ENCODE peak calls at places on chromosomes 16 and 17, in four cellular contexts. B is HepG2, L is WTC11, X is K562. K is an unnamed sample.

GRCh38 chr16:86198201-86199118 is 299.5 kb downstream of the IRF8 start:
- DNase-seq in B (no peak), X (no peak), L (no peak), K (no peak)

GRCh38 chr16:64829678-64830077 is 292.2 kb downstream of the CDH11 start:
- DNase-seq in X (no peak), L (no peak), B (no peak), K (no peak)

GRCh38 chr17:75404223-75404738 is 1.2 kb downstream of the GRB2 start:
- DNase-seq in B (peak), X (peak), L (peak), K (peak)

GRCh38 chr17:49664706-49665211 is 13.1 kb downstream of the SPOP start:
- DNase-seq in L (no peak), B (no peak), X (no peak), K (no peak)

GRCh38 chr16:58098207-58099096 is 30.7 kb downstream of the CFAP20 start:
- DNase-seq in L (no peak), X (no peak), B (no peak), K (no peak)

GRCh38 chr17:12739500-12739899 is 49.8 kb upstream of the ARHGAP44 start:
- DNase-seq in L (no peak), B (no peak), X (no peak), K (no peak)

GRCh38 chr17:34584805-34585416 is 5.5 kb downstream of the TMEM132E start:
- DNase-seq in X (peak), L (no peak), B (no peak), K (no peak)

GRCh38 chr17:69084911-69085310 is 24.2 kb upstream of the ABCA9 start:
- DNase-seq in L (peak), B (peak), X (peak), K (peak)

GRCh38 chr17:41773190-41773588 is 13.3 kb downstream of the JUP start:
- DNase-seq in B (peak), L (peak), X (peak), K (peak)

GRCh38 chr17:38320482-38320881 is 23.3 kb downstream of the GPR179 start:
- DNase-seq in B (no peak), L (no peak), X (no peak), K (no peak)

GRCh38 chr17:78419970-78420820 is 41.7 kb downstream of the PGS1 start:
- DNase-seq in X (no peak), L (no peak), B (no peak), K (no peak)

GRCh38 chr17:2090804-2091534 is 36.1 kb downstream of the HIC1 start:
- DNase-seq in X (peak), B (no peak), L (peak), K (peak)

GRCh38 chr17:15291674-15292361 is 26.7 kb upstream of the PMP22 start:
- DNase-seq in B (no peak), L (no peak), X (no peak), K (no peak)

GRCh38 chr16:69145658-69146057 is 13.2 kb downstream of the UTP4 start:
- DNase-seq in B (no peak), L (no peak), X (no peak), K (no peak)

GRCh38 chr16:78216166-78216745 is 116.8 kb downstream of the WWOX start:
- DNase-seq in X (no peak), L (no peak), B (no peak), K (no peak)

GRCh38 chr17:17227608-17228520 is 9.1 kb downstream of the FLCN start:
- DNase-seq in L (no peak), X (no peak), B (no peak), K (no peak)

DNA sequence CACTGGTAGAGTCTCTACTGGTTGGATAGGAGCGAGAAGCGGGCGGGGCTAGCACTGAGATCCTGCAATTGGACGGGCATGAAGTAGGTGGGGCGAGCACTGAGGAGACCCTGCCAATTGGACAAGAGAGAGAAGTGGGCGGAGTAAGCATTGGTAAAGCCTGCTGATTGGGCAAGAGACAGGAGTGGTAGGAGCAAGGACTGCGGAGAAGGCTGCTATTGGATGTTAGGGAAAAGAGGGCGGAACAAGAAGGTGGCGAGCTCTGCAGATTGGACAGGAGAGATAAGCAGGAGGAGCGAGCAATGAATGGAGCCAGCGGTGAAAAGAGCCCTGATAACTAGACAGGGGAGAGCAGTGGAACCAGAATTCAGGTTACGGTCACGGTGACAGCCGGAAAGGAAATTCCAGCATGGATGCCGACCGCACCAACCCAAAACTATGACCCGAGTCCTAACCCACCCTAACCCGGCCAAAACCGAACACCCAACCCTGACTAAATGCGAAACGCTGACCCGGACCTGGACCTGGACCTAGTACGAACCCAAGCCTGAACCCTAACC is 4.8 kb downstream of the SCGB1C2 start:
- DNase-seq in X (no peak), L (no peak), B (peak), K (peak)
- TF ChIP-seq ELF4 in X (no peak), L (no peak), B (no peak), K (no peak)

GRCh38 chr16:11794991-11795886 is 1.8 kb downstream of the ZC3H7A start:
- DNase-seq in L (no peak), B (no peak), X (no peak), K (no peak)
- TF ChIP-seq ELF4 in L (no peak), B (no peak), X (no peak), K (no peak)

GRCh38 chr17:70599198-70599597 is 429.9 kb downstream of the KCNJ2 start:
- DNase-seq in L (no peak), X (no peak), B (no peak), K (no peak)

GRCh38 chr17:70603226-70603625 is 433.9 kb downstream of the KCNJ2 start:
- DNase-seq in B (no peak), L (no peak), X (no peak), K (no peak)

GRCh38 chr17:70597774-70598173 is 428.4 kb downstream of the KCNJ2 start:
- DNase-seq in L (no peak), B (no peak), X (no peak), K (no peak)
- TF ChIP-seq ELF4 in L (no peak), B (no peak), X (no peak), K (no peak)

GRCh38 chr17:82257473-82257872 is 16.0 kb downstream of the CSNK1D start:
- DNase-seq in B (no peak), L (peak), X (peak), K (peak)

GRCh38 chr17:82252511-82253178 is 20.9 kb downstream of the CSNK1D start:
- DNase-seq in X (no peak), L (no peak), B (no peak), K (no peak)

GRCh38 chr17:82253179-82253544 is 20.3 kb downstream of the CSNK1D start:
- DNase-seq in X (no peak), L (no peak), B (no peak), K (no peak)

GRCh38 chr17:82256242-82256894 is 17.1 kb downstream of the CSNK1D start:
- DNase-seq in X (no peak), B (no peak), L (no peak), K (no peak)

DNA sequence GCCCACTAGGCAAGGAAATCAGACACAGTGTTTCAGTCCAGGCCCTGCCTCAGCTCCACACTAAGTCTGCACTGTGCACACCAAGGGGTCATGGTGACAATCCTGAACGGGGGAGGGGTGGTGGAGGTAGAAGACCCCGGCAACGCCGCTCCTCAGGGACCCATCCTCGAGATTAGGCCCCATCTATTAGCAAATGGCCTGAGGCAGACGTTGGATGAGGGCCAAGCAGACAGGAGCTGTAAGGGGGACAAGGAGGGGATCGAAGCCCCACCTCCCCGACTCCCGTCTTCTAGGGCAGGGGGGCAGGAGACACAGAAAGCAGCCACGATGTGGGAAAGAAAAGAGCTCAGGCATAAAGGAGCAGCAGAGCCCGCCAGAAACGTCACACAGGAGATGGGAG is 17.9 kb downstream of the CSNK1D start:
- DNase-seq in B (no peak), L (no peak), X (no peak), K (no peak)
- TF ChIP-seq ELF4 in B (no peak), L (no peak), X (no peak), K (no peak)